ENCODE peak calls at places on chromosomes 13 and 19, in eight cellular contexts. One of them, this sample, is unnamed.

GRCh38 chr13:25291691-25292090 is 4.4 kb upstream of the MTMR6 start:
- DNase-seq in mucosa of gallbladder: no peak
- DNase-seq in kidney tubule cell: no peak
- DNase-seq in GM12864: no peak
- DNase-seq in stimulated activated CD4-positive, alpha-beta T cell treated with anti-CD3 and anti-CD28 coated beads, Interleukin-4, amount 100 ng/mL, for 48 hours: no peak
- DNase-seq in NCI-H2081: no peak
- DNase-seq in HEK293T: no peak
- DNase-seq in sciatic nerve: no peak
- DNase-seq in this sample: no peak

GRCh38 chr13:77990973-77991372 is 72.3 kb upstream of the EDNRB start:
- DNase-seq in sciatic nerve: no peak
- DNase-seq in kidney tubule cell: no peak
- DNase-seq in HEK293T: no peak
- DNase-seq in NCI-H2081: no peak
- DNase-seq in GM12864: no peak
- DNase-seq in stimulated activated CD4-positive, alpha-beta T cell treated with anti-CD3 and anti-CD28 coated beads, Interleukin-4, amount 100 ng/mL, for 48 hours: no peak
- DNase-seq in mucosa of gallbladder: no peak
- DNase-seq in this sample: no peak

GRCh38 chr13:74203576-74203975 is 69.4 kb upstream of the KLF12 start:
- DNase-seq in HEK293T: no peak
- DNase-seq in NCI-H2081: no peak
- DNase-seq in sciatic nerve: no peak
- DNase-seq in kidney tubule cell: no peak
- DNase-seq in mucosa of gallbladder: no peak
- DNase-seq in stimulated activated CD4-positive, alpha-beta T cell treated with anti-CD3 and anti-CD28 coated beads, Interleukin-4, amount 100 ng/mL, for 48 hours: no peak
- DNase-seq in GM12864: no peak
- DNase-seq in this sample: no peak

GRCh38 chr13:36325912-36326311 is 20.3 kb downstream of the SPART start:
- DNase-seq in sciatic nerve: no peak
- DNase-seq in NCI-H2081: no peak
- DNase-seq in stimulated activated CD4-positive, alpha-beta T cell treated with anti-CD3 and anti-CD28 coated beads, Interleukin-4, amount 100 ng/mL, for 48 hours: no peak
- DNase-seq in kidney tubule cell: no peak
- DNase-seq in GM12864: no peak
- DNase-seq in mucosa of gallbladder: no peak
- DNase-seq in HEK293T: no peak
- DNase-seq in this sample: no peak

GRCh38 chr19:40278361-40279045 is 6.6 kb downstream of the AKT2 start:
- DNase-seq in mucosa of gallbladder: no peak
- DNase-seq in HEK293T: no peak
- DNase-seq in GM12864: no peak
- DNase-seq in sciatic nerve: no peak
- DNase-seq in stimulated activated CD4-positive, alpha-beta T cell treated with anti-CD3 and anti-CD28 coated beads, Interleukin-4, amount 100 ng/mL, for 48 hours: no peak
- DNase-seq in NCI-H2081: no peak
- DNase-seq in kidney tubule cell: no peak
- DNase-seq in this sample: peak; percentile 53

GRCh38 chr13:32423592-32423991 is 4.3 kb downstream of the N4BP2L1 start:
- DNase-seq in GM12864: no peak
- DNase-seq in NCI-H2081: no peak
- DNase-seq in HEK293T: no peak
- DNase-seq in stimulated activated CD4-positive, alpha-beta T cell treated with anti-CD3 and anti-CD28 coated beads, Interleukin-4, amount 100 ng/mL, for 48 hours: no peak
- DNase-seq in sciatic nerve: no peak
- DNase-seq in kidney tubule cell: no peak
- DNase-seq in mucosa of gallbladder: no peak
- DNase-seq in this sample: no peak

GRCh38 chr19:13794388-13794751 is 873 bp upstream of the ZSWIM4 start:
- DNase-seq in sciatic nerve: peak; percentile 91
- DNase-seq in stimulated activated CD4-positive, alpha-beta T cell treated with anti-CD3 and anti-CD28 coated beads, Interleukin-4, amount 100 ng/mL, for 48 hours: no peak
- DNase-seq in GM12864: no peak
- DNase-seq in NCI-H2081: no peak
- DNase-seq in kidney tubule cell: peak; percentile 89
- DNase-seq in HEK293T: no peak
- DNase-seq in mucosa of gallbladder: peak; percentile 88
- DNase-seq in this sample: peak; percentile 94

GRCh38 chr13:94248454-94249233 is 230.8 kb downstream of the DCT start:
- DNase-seq in GM12864: no peak
- DNase-seq in kidney tubule cell: no peak
- DNase-seq in HEK293T: no peak
- DNase-seq in mucosa of gallbladder: no peak
- DNase-seq in sciatic nerve: no peak
- DNase-seq in stimulated activated CD4-positive, alpha-beta T cell treated with anti-CD3 and anti-CD28 coated beads, Interleukin-4, amount 100 ng/mL, for 48 hours: no peak
- DNase-seq in NCI-H2081: no peak
- DNase-seq in this sample: no peak

GRCh38 chr13:108700421-108701170 is 71.2 kb downstream of the MYO16 start:
- DNase-seq in mucosa of gallbladder: no peak
- DNase-seq in sciatic nerve: no peak
- DNase-seq in NCI-H2081: no peak
- DNase-seq in GM12864: no peak
- DNase-seq in kidney tubule cell: no peak
- DNase-seq in HEK293T: no peak
- DNase-seq in stimulated activated CD4-positive, alpha-beta T cell treated with anti-CD3 and anti-CD28 coated beads, Interleukin-4, amount 100 ng/mL, for 48 hours: no peak
- DNase-seq in this sample: no peak

GRCh38 chr19:51660975-51661600 is 14.5 kb upstream of the SIGLEC14 start:
- DNase-seq in mucosa of gallbladder: peak; percentile 78
- DNase-seq in NCI-H2081: no peak
- DNase-seq in stimulated activated CD4-positive, alpha-beta T cell treated with anti-CD3 and anti-CD28 coated beads, Interleukin-4, amount 100 ng/mL, for 48 hours: peak; percentile 68
- DNase-seq in HEK293T: peak; percentile 64
- DNase-seq in kidney tubule cell: peak; percentile 68
- DNase-seq in sciatic nerve: peak; percentile 89
- DNase-seq in GM12864: peak; percentile 38
- DNase-seq in this sample: no peak

This sample was measured in sigmoid colon.